ENCODE peak calls at places on chromosomes 13 and 19, in four cellular contexts. R is pancreas, X is MM.1S, G is heart right ventricle. S is an unnamed sample.
A peak's percentile ranks its signal among the peaks of the same experiment; 100 is the strongest.

GRCh38 chr13:26255717-26256277 is 1.9 kb downstream of the CDK8 start:
- DNase-seq in R (no peak), G (no peak), X (no peak), S (no peak)

GRCh38 chr13:42174344-42175162 is 97.4 kb upstream of the AKAP11 start:
- DNase-seq in X (no peak), R (no peak), G (no peak), S (no peak)

GRCh38 chr13:53778937-53779336 is 750.3 kb downstream of the OLFM4 start:
- DNase-seq in X (no peak), R (no peak), G (no peak), S (no peak)

GRCh38 chr13:98050041-98050466 is 92.8 kb upstream of the FARP1 start:
- DNase-seq in X (no peak), G (no peak), R (no peak), S (peak; percentile 32)

GRCh38 chr19:709965-710714 is 1.4 kb downstream of the PALM start:
- DNase-seq in G (peak; percentile 77), X (no peak), R (no peak), S (no peak)

GRCh38 chr13:106865706-106866288 is 297.9 kb upstream of the ARGLU1 start:
- DNase-seq in G (no peak), X (no peak), R (no peak), S (no peak)

GRCh38 chr13:62837895-62838294 is 1422.2 kb upstream of the PCDH20 start:
- DNase-seq in R (no peak), G (no peak), X (no peak), S (no peak)

GRCh38 chr19:53424968-53425597 is 6.7 kb upstream of the ZNF761 start:
- DNase-seq in X (no peak), R (peak; percentile 59), G (peak; percentile 56), S (no peak)

GRCh38 chr19:58265100-58265499 is 13.7 kb upstream of the ZNF8 start:
- DNase-seq in R (no peak), G (no peak), X (no peak), S (no peak)

GRCh38 chr13:75294110-75294509 is 187.9 kb downstream of the TBC1D4 start:
- DNase-seq in R (no peak), G (no peak), X (no peak), S (no peak)

GRCh38 chr13:51806571-51806970 is 2.6 kb upstream of the DHRS12 start:
- DNase-seq in X (no peak), R (peak; percentile 87), G (no peak), S (no peak)

GRCh38 chr13:72565893-72566292 is 161.5 kb downstream of the MZT1 start:
- DNase-seq in G (no peak), X (peak; percentile 18), R (no peak), S (no peak)

GRCh38 chr19:40277356-40277755 is 7.8 kb downstream of the AKT2 start:
- DNase-seq in G (no peak), R (no peak), X (no peak), S (no peak)
- H3K4me1 ChIP-seq in G (peaks cover 65% of the 10 kb centered on the region), R (peaks cover 33% of the 10 kb centered on the region), X (no peaks in the 10 kb centered on the region), S (no peaks in the 10 kb centered on the region)

GRCh38 chr19:2482354-2483038 is 6.6 kb downstream of the GADD45B start:
- DNase-seq in R (no peak), G (no peak), X (no peak), S (no peak)
- H3K4me1 ChIP-seq in R (no peaks in the 10 kb centered on the region), G (peaks cover 21% of the 10 kb centered on the region), X (peaks cover 11% of the 10 kb centered on the region), S (peaks cover 20% of the 10 kb centered on the region)

DNA sequence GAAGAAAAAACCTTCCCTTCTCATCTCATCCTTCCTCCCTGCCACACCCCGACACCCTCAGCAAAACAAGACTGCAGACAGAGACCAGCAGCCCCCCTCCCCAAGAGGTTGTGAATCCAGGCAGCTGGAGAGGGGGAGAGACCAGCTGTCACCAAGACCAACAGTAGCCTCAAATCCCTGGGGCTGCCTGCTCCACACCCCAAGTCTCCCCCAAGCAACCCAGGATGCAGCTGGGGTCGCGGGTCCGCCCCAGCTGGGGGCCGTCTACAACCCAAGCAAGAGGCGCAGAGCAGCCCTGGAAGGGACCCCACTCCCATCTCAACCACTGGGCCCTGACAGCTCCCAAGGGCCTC is 7.1 kb downstream of the KLF16 start:
- DNase-seq in R (no peak), X (no peak), G (no peak), S (no peak)
- H3K4me1 ChIP-seq in R (peaks cover 23% of the 10 kb centered on the region), X (peaks cover 35% of the 10 kb centered on the region), G (peaks cover 96% of the 10 kb centered on the region), S (peaks cover 25% of the 10 kb centered on the region)

GRCh38 chr19:35644987-35645679 is 3.0 kb upstream of the COX6B1 start:
- DNase-seq in G (peak; percentile 90), X (peak; percentile 63), R (peak; percentile 45), S (peak; percentile 81)
- H3K4me1 ChIP-seq in G (peaks cover 59% of the 10 kb centered on the region), X (peaks cover 5% of the 10 kb centered on the region), R (peaks cover 11% of the 10 kb centered on the region), S (peaks cover 46% of the 10 kb centered on the region)

GRCh38 chr19:55654323-55654832 is 457 bp upstream of the U2AF2 start:
- DNase-seq in R (peak; percentile 99), X (peak; percentile 100), G (peak; percentile 98), S (peak; percentile 99)

GRCh38 chr19:55655648-55656040 is 809 bp downstream of the U2AF2 start:
- DNase-seq in X (no peak), R (no peak), G (no peak), S (no peak)

GRCh38 chr19:55652311-55653078 is 2.3 kb upstream of the U2AF2 start:
- DNase-seq in R (peak; percentile 56), G (peak; percentile 45), X (no peak), S (no peak)

GRCh38 chr19:55654833-55655647 is at the start of gene U2AF2:
- DNase-seq in G (peak; percentile 98), X (peak; percentile 92), R (peak; percentile 94), S (peak; percentile 97)

DNA sequence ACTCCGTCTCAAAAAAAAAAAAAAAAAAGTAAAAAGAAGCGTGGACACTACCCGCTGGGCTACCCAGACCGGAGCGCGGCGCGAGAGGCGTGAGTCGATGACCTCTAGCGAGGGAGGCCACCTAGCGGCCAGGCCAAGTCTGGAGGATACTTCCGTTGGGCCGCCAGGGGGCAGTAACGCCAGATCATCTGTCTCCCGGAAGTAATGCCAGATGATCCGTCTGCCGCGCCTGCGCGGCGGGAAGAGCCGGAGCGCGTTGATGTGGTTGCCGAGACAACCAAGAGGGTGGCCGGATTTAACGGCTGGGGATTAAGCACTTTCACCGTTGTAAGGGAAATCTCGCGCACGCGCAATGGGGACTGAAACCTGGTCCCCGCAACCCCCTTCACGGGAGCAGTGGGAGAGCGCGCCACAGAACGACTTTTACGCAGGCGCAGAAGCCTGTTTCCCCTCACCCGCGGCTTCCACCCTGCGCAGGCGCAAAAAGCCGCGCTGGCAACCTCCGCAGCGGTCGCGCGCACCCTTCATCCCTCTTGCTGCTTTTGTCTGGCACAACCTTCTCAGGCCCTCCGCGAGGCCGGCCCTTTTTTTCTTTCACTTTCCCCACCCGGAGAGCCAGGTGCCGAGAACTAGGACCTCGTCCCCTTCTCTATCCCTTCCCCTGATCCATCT is 1.0 kb upstream of the U2AF2 start:
- DNase-seq in G (peak; percentile 98), R (peak; percentile 97), X (peak; percentile 99), S (peak; percentile 99)
- H3K4me1 ChIP-seq in G (peaks cover 45% of the 10 kb centered on the region), R (peaks cover 25% of the 10 kb centered on the region), X (peaks cover 20% of the 10 kb centered on the region), S (peaks cover 14% of the 10 kb centered on the region)

DNA sequence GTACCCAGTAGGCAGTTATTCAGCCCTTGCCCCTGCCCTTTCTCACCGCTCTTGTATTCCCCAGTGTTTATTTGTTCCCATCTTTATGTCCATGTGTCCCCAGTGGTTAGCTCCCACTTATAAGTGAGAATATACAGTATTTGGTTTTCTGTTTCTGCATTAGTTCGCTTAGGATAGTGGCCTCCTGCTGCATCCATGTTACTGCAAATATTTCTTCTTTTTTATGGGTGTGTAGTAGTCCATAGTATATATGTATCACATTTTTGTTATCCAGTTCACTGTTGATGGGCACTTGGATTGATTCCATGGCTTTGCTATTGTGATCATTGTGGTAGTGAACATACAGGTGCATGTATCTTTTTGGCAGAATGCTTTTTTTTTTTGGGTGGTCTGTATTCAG is 32.7 kb downstream of the URI1 start:
- DNase-seq in X (no peak), G (no peak), R (no peak), S (no peak)
- H3K4me1 ChIP-seq in X (peaks cover 11% of the 10 kb centered on the region), G (peaks cover 24% of the 10 kb centered on the region), R (peaks cover 9% of the 10 kb centered on the region), S (no peaks in the 10 kb centered on the region)

DNA sequence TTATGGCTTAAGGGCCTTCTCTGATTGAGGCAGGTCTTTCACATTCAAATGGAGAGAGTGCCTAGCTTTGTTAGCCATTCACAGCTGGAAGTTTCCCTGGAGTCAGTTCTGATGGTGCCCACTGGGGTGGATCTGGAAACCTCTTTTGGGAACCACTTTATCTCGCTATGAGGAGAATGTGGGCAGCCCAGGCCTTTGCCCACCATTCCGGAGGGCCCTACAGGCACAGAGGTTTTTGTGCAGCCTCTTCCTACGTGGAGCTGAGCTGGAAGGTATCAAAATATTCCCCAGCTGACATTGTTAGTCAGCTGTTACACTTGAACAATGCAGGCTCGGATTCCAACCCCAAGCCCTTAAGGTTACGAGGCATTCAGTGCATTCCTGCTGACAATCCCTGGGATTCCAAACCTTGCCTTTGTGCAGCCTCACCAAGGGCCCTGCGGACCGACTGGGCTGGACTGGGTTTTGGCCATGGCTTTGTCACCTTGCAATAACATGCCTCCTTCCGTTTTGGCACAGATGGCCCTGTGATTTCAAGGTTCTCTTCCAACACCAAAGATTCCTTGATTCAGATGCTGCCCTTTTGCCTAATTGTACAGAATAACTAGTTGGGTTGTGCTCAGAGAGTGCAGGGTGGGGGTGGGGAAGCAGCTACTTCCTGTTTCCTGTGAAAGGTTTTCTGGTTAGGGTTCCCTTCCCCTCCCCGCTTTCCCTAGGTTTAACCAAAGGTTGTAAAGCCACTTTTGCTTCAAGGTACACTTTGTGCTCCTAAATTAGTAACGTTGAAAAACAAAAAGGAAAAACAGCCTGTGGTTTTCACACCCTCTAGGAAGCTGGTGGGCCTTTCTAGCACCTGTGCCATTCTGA is 27.1 kb downstream of the SAE1 start:
- DNase-seq in X (peak; percentile 55), R (no peak), G (peak; percentile 42), S (peak; percentile 79)
- H3K4me1 ChIP-seq in X (peaks cover 42% of the 10 kb centered on the region), R (peaks cover 5% of the 10 kb centered on the region), G (peaks cover 49% of the 10 kb centered on the region), S (peaks cover 44% of the 10 kb centered on the region)

GRCh38 chr19:41324921-41325639 is 15.1 kb downstream of the CCDC97 start:
- DNase-seq in R (peak; percentile 43), X (no peak), G (peak; percentile 82), S (peak; percentile 93)
- H3K4me1 ChIP-seq in R (peaks cover 23% of the 10 kb centered on the region), X (peaks cover 18% of the 10 kb centered on the region), G (peaks cover 91% of the 10 kb centered on the region), S (peaks cover 85% of the 10 kb centered on the region)

DNA sequence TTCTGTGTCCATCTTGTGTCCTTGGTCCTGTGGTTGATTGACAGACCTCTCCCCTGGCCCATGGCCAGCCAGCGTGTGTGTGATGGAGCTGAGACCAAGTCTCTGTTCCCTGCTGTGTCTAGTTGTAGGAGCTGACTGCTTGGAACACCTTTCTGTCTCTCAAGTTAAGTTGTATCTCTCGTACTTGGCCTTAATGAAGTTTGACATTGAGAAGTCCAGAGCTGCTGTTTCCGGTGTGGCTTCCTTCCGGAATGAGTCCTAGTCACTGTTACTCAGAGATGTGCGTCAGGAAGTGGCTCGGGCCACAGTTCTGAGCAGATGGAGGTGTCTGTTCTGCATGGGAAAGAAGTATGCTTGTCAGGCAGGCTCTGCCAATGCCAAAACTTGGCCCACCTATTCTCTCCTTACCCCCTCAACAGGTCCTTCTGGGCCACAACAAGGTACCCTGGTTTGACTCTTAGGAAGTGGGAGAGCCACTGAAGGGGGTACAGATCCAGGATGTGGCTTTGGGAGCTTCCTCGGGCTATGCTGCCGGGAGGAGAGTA is 54.3 kb downstream of the GATAD2A start:
- DNase-seq in R (no peak), X (no peak), G (no peak), S (no peak)
- H3K4me1 ChIP-seq in R (peaks cover 58% of the 10 kb centered on the region), X (peaks cover 5% of the 10 kb centered on the region), G (peaks cover 83% of the 10 kb centered on the region), S (peaks cover 28% of the 10 kb centered on the region)